ENCODE peak calls at places on chromosomes 16 and 17, in four cellular contexts. One of them, this sample, is unnamed. For H3K4me1 and H3K27me3, the result is how much of the 10 kb centered on the place peaks cover.

GRCh38 chr16:87333581-87334331 is 16.6 kb upstream of the C16orf95 start:
- DNase-seq in upper lobe of right lung: no peak
- DNase-seq in cardiac muscle cell: no peak
- DNase-seq in GM23248: no peak
- DNase-seq in this sample: no peak

GRCh38 chr17:43018008-43018853 is 4.0 kb downstream of the VAT1 start:
- DNase-seq in upper lobe of right lung: no peak
- DNase-seq in cardiac muscle cell: no peak
- DNase-seq in GM23248: no peak
- DNase-seq in this sample: peak

GRCh38 chr17:61161615-61162134 is 238.0 kb upstream of the TBX2 start:
- DNase-seq in upper lobe of right lung: no peak
- DNase-seq in cardiac muscle cell: no peak
- DNase-seq in GM23248: no peak
- DNase-seq in this sample: no peak

GRCh38 chr16:8863594-8864424 is 5.0 kb downstream of the CARHSP1 start:
- DNase-seq in upper lobe of right lung: no peak
- DNase-seq in cardiac muscle cell: no peak
- DNase-seq in GM23248: peak
- DNase-seq in this sample: peak

GRCh38 chr16:23748630-23749029 is 6.2 kb upstream of the CHP2 start:
- DNase-seq in upper lobe of right lung: no peak
- DNase-seq in cardiac muscle cell: no peak
- DNase-seq in GM23248: no peak
- DNase-seq in this sample: no peak

GRCh38 chr16:59412275-59412841 is 678.2 kb upstream of the GOT2 start:
- DNase-seq in upper lobe of right lung: no peak
- DNase-seq in cardiac muscle cell: no peak
- DNase-seq in GM23248: peak
- DNase-seq in this sample: no peak

GRCh38 chr16:24123275-24123674 is 132.9 kb upstream of the CACNG3 start:
- DNase-seq in upper lobe of right lung: no peak
- DNase-seq in cardiac muscle cell: no peak
- DNase-seq in GM23248: no peak
- DNase-seq in this sample: no peak

GRCh38 chr17:80036715-80037477 is 454 bp downstream of the CCDC40 start:
- DNase-seq in upper lobe of right lung: peak
- DNase-seq in cardiac muscle cell: no peak
- DNase-seq in GM23248: peak
- DNase-seq in this sample: peak

GRCh38 chr16:22428654-22429053 is 54.2 kb upstream of the CDR2 start:
- DNase-seq in upper lobe of right lung: no peak
- DNase-seq in cardiac muscle cell: no peak
- DNase-seq in GM23248: no peak
- DNase-seq in this sample: no peak

GRCh38 chr16:1749152-1750117 is 21.9 kb downstream of the NME3 start:
- DNase-seq in upper lobe of right lung: no peak
- DNase-seq in cardiac muscle cell: no peak
- DNase-seq in GM23248: peak
- DNase-seq in this sample: no peak

GRCh38 chr16:54503011-54503410 is 216.4 kb upstream of the IRX3 start:
- DNase-seq in upper lobe of right lung: no peak
- DNase-seq in cardiac muscle cell: peak
- DNase-seq in GM23248: peak
- DNase-seq in this sample: no peak

GRCh38 chr17:68035523-68036303 is at the start of gene KPNA2:
- DNase-seq in upper lobe of right lung: peak
- DNase-seq in cardiac muscle cell: peak
- DNase-seq in GM23248: peak
- DNase-seq in this sample: peak

GRCh38 chr16:56399047-56399446 is 26.3 kb downstream of the AMFR start:
- DNase-seq in upper lobe of right lung: no peak
- DNase-seq in cardiac muscle cell: no peak
- DNase-seq in GM23248: no peak
- DNase-seq in this sample: no peak

GRCh38 chr16:79792952-79793351 is 192.4 kb upstream of the MAF start:
- DNase-seq in upper lobe of right lung: no peak
- DNase-seq in cardiac muscle cell: no peak
- DNase-seq in GM23248: no peak
- DNase-seq in this sample: no peak
- H3K4me1 ChIP-seq in upper lobe of right lung: under half
- H3K4me1 ChIP-seq in cardiac muscle cell: under half
- H3K4me1 ChIP-seq in GM23248: under half
- H3K4me1 ChIP-seq in this sample: under half

DNA sequence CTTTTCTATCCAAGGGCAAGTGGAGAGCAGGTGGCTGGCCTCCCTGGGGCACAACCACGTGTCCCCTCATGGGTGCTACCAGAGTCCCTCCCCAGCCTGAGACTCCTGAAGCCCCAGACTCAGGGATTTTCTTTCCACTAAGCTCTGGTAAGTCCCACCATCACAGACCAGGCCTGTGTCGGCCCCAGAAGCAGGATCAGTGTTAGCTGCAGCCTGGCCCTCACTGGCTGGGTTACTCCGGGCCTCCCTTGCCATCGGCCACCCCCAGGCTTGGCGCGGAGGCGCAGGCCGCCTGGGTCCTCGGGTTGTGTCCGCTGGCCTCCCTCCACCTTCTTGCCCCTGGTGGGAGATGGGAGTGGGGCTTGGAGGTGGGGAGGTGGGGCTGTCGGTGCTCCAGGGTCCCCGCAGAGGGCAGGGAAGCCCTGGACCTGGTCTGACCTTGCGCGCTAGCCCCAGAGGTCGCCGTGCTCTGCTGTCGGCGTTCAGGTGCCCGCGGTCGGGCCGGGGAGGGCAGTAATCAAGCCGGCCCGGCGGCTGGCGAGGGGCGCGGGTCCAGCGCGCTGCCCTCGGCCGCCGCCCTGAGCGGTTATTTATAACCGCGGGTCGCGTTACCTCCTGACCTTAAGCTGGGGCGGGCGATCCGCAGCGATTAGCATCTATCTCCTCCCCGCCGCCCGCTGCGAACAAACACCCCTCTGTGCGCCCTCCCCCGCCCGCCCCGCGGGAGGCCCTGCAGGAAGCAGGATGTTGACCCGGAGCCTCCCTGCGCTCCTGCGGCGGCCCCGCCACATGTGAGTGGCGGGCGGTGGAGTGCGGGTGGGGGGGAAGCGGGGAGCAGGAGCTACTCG is 78.1 kb upstream of the TOB1 start:
- DNase-seq in upper lobe of right lung: peak
- DNase-seq in cardiac muscle cell: peak
- DNase-seq in GM23248: peak
- DNase-seq in this sample: peak
- H3K4me3 ChIP-seq in upper lobe of right lung: peak
- H3K4me3 ChIP-seq in cardiac muscle cell: peak
- H3K4me3 ChIP-seq in GM23248: peak
- H3K4me3 ChIP-seq in this sample: peak

DNA sequence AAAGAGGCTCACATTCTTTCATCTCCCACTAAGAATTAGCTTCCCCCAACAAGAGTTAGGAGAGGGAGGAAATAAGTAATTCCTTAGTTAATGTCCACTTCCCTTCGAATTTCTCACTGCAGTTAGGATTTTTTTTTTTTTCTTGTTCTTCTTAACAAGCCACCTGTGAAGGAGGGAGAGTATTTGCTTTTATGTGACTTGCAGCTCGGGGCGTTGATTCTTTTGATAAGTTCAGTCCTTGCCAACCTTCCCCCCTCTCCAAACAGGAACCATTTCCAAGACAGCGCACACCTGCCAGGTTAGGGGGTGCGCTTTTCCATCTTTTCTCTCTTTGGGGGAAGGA is 841 bp downstream of the ADAMTS18 start:
- DNase-seq in upper lobe of right lung: no peak
- DNase-seq in cardiac muscle cell: no peak
- DNase-seq in GM23248: no peak
- DNase-seq in this sample: no peak
- H3K27me3 ChIP-seq in upper lobe of right lung: half or more
- H3K27me3 ChIP-seq in cardiac muscle cell: half or more
- H3K27me3 ChIP-seq in GM23248: under half
- H3K27me3 ChIP-seq in this sample: under half

GRCh38 chr16:89472711-89473075 is 17.7 kb downstream of the ANKRD11 start:
- DNase-seq in upper lobe of right lung: no peak
- DNase-seq in cardiac muscle cell: no peak
- DNase-seq in GM23248: no peak
- DNase-seq in this sample: no peak
- H3K4me1 ChIP-seq in upper lobe of right lung: half or more
- H3K4me1 ChIP-seq in cardiac muscle cell: under half
- H3K4me1 ChIP-seq in GM23248: half or more
- H3K4me1 ChIP-seq in this sample: under half

GRCh38 chr16:48535369-48535787 is 74.6 kb downstream of the N4BP1 start:
- DNase-seq in upper lobe of right lung: no peak
- DNase-seq in cardiac muscle cell: no peak
- DNase-seq in GM23248: no peak
- DNase-seq in this sample: no peak

GRCh38 chr16:48536600-48537200 is 73.3 kb downstream of the N4BP1 start:
- DNase-seq in upper lobe of right lung: no peak
- DNase-seq in cardiac muscle cell: peak
- DNase-seq in GM23248: peak
- DNase-seq in this sample: no peak

GRCh38 chr16:48534601-48535340 is 75.2 kb downstream of the N4BP1 start:
- DNase-seq in upper lobe of right lung: no peak
- DNase-seq in cardiac muscle cell: no peak
- DNase-seq in GM23248: no peak
- DNase-seq in this sample: no peak

GRCh38 chr16:48537275-48537674 is 72.7 kb downstream of the N4BP1 start:
- DNase-seq in upper lobe of right lung: no peak
- DNase-seq in cardiac muscle cell: no peak
- DNase-seq in GM23248: no peak
- DNase-seq in this sample: no peak

GRCh38 chr16:48535831-48536599 is 74.0 kb downstream of the N4BP1 start:
- DNase-seq in upper lobe of right lung: peak
- DNase-seq in cardiac muscle cell: peak
- DNase-seq in GM23248: peak
- DNase-seq in this sample: no peak
- H3K4me3 ChIP-seq in upper lobe of right lung: no peak
- H3K4me3 ChIP-seq in cardiac muscle cell: no peak
- H3K4me3 ChIP-seq in GM23248: no peak
- H3K4me3 ChIP-seq in this sample: no peak